ENCODE peak calls at places on chromosomes 13 and 19, in four cellular contexts. One of them, this sample, is unnamed.

GRCh38 chr13:79989251-79989661 is 351.7 kb downstream of the SPRY2 start:
- DNase-seq in fibroblast of lung: peak
- DNase-seq in PC-3: peak
- DNase-seq in GM23248: peak
- DNase-seq in this sample: no peak

GRCh38 chr13:29676535-29676934 is 81.0 kb upstream of the SLC7A1 start:
- DNase-seq in fibroblast of lung: peak
- DNase-seq in PC-3: no peak
- DNase-seq in GM23248: peak
- DNase-seq in this sample: no peak

GRCh38 chr13:39463611-39464010 is 139.4 kb downstream of the LHFPL6 start:
- DNase-seq in fibroblast of lung: peak
- DNase-seq in PC-3: no peak
- DNase-seq in GM23248: no peak
- DNase-seq in this sample: no peak

GRCh38 chr13:78015782-78016181 is 97.2 kb upstream of the EDNRB start:
- DNase-seq in fibroblast of lung: no peak
- DNase-seq in PC-3: no peak
- DNase-seq in GM23248: no peak
- DNase-seq in this sample: no peak

GRCh38 chr13:80840313-80840976 is 499.5 kb upstream of the SPRY2 start:
- DNase-seq in fibroblast of lung: peak
- DNase-seq in PC-3: peak
- DNase-seq in GM23248: peak
- DNase-seq in this sample: no peak

GRCh38 chr13:31627097-31627496 is 112.2 kb upstream of the RXFP2 start:
- DNase-seq in fibroblast of lung: peak
- DNase-seq in PC-3: no peak
- DNase-seq in GM23248: peak
- DNase-seq in this sample: no peak

GRCh38 chr19:33409035-33409434 is 35.5 kb downstream of the CEBPG start:
- DNase-seq in fibroblast of lung: no peak
- DNase-seq in PC-3: no peak
- DNase-seq in GM23248: no peak
- DNase-seq in this sample: no peak

GRCh38 chr19:54047626-54048025 is 16.1 kb downstream of the VSTM1 start:
- DNase-seq in fibroblast of lung: no peak
- DNase-seq in PC-3: no peak
- DNase-seq in GM23248: no peak
- DNase-seq in this sample: no peak

GRCh38 chr19:40565355-40565754 is 11.3 kb upstream of the SHKBP1 start:
- DNase-seq in fibroblast of lung: no peak
- DNase-seq in PC-3: no peak
- DNase-seq in GM23248: no peak
- DNase-seq in this sample: no peak

GRCh38 chr19:40570313-40571004 is 6.2 kb upstream of the SHKBP1 start:
- DNase-seq in fibroblast of lung: peak
- DNase-seq in PC-3: peak
- DNase-seq in GM23248: peak
- DNase-seq in this sample: peak

GRCh38 chr19:40567040-40567749 is 9.5 kb upstream of the SHKBP1 start:
- DNase-seq in fibroblast of lung: peak
- DNase-seq in PC-3: no peak
- DNase-seq in GM23248: peak
- DNase-seq in this sample: no peak

GRCh38 chr19:40565910-40566495 is 10.7 kb upstream of the SHKBP1 start:
- DNase-seq in fibroblast of lung: no peak
- DNase-seq in PC-3: no peak
- DNase-seq in GM23248: no peak
- DNase-seq in this sample: no peak

DNA sequence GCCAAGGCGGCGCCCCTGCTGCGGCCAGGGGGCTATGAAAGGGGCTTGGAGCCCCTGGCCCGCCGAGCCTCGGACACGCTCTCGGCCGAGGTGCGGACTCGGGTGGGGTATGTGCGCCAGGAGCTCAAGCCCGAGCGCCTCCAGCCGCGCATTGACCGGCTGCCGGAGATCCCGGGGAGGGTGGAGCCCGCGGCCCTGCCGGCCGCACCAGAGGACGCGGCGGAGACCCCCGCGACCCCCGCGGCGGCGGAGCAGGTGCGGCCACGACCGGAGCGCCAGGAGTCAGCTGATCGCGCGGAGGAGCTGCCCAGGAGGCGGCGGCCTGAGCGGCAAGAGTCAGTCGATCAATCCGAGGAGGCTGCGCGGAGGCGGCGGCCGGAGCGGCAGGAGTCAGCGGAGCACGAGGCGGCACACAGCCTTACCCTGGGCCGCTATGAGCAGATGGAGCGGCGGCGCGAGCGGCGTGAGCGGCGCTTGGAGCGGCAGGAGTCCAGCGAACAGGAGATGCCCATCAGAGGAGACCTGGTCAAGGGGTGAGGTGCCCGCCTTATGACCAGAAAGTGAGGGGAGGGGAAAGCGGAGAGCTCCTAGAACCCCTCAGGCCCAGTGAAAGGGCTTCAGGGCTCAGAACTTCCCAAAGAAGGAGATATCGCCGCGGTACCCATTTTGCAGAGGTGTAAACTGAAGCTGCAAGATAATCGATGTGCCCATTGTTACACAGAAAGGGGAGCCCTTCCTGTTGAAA is 8.8 kb upstream of the SHKBP1 start:
- DNase-seq in fibroblast of lung: peak
- DNase-seq in PC-3: no peak
- DNase-seq in GM23248: peak
- DNase-seq in this sample: no peak
- TF ChIP-seq EZH2 in fibroblast of lung: no peak
- TF ChIP-seq EZH2 in PC-3: no peak
- TF ChIP-seq EZH2 in GM23248: no peak
- TF ChIP-seq EZH2 in this sample: no peak

GRCh38 chr19:29248332-29248844 is 35.4 kb upstream of the UQCRFS1 start:
- DNase-seq in fibroblast of lung: no peak
- DNase-seq in PC-3: no peak
- DNase-seq in GM23248: no peak
- DNase-seq in this sample: no peak

GRCh38 chr19:29245221-29245620 is 32.3 kb upstream of the UQCRFS1 start:
- DNase-seq in fibroblast of lung: no peak
- DNase-seq in PC-3: no peak
- DNase-seq in GM23248: peak
- DNase-seq in this sample: no peak

GRCh38 chr19:29247051-29247450 is 34.1 kb upstream of the UQCRFS1 start:
- DNase-seq in fibroblast of lung: no peak
- DNase-seq in PC-3: no peak
- DNase-seq in GM23248: no peak
- DNase-seq in this sample: no peak

DNA sequence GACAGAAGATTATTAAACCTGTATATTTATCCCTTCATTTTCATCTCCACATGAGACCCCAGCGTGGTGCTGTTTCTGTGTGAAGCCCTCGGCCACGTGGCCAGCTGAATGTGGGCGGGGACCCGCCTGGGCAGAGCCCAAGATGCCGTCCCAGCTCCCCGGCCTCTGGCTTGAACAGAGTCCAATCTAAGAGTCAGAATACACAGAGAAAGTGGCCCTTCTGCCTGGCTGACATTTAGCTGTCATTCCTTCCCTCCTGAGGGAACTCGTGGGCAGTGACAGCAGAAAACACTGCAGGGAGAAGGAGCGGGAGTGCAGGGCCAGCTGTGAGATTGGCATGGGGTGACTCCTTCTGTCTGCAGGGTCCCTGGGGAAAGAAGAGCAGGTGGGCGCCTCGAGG is 35.0 kb upstream of the UQCRFS1 start:
- DNase-seq in fibroblast of lung: no peak
- DNase-seq in PC-3: no peak
- DNase-seq in GM23248: peak
- DNase-seq in this sample: no peak
- TF ChIP-seq EZH2 in fibroblast of lung: no peak
- TF ChIP-seq EZH2 in PC-3: no peak
- TF ChIP-seq EZH2 in GM23248: no peak
- TF ChIP-seq EZH2 in this sample: no peak

DNA sequence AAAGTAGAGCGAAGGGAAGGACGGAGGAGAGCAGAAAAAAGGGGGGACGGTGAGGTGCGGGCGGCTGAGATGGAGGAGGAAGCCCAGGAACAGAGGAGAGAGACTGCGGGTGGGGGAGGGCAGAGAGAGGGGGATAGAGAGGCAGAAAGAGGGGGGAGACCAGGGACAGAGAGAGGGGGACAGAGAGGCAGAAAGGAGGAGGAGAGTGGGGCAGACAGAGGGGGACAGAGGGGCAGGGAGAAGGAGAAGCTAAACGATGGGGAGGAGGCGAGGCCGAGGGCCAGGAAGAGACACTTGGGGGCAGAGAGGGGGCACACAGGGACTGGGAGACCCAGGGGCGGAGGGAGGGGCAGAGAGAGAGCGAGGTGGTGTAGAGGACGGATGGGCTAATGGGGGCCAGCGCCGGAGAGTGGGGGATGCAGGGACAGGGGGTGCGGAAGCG is 711 bp downstream of the MEIS3 start:
- DNase-seq in fibroblast of lung: no peak
- DNase-seq in PC-3: no peak
- DNase-seq in GM23248: peak
- DNase-seq in this sample: no peak
- TF ChIP-seq EZH2 in fibroblast of lung: no peak
- TF ChIP-seq EZH2 in PC-3: no peak
- TF ChIP-seq EZH2 in GM23248: no peak
- TF ChIP-seq EZH2 in this sample: no peak

GRCh38 chr19:4279530-4280422 is 710 bp downstream of the SHD start:
- DNase-seq in fibroblast of lung: no peak
- DNase-seq in PC-3: no peak
- DNase-seq in GM23248: no peak
- DNase-seq in this sample: no peak
- TF ChIP-seq EZH2 in fibroblast of lung: no peak
- TF ChIP-seq EZH2 in PC-3: no peak
- TF ChIP-seq EZH2 in GM23248: peak
- TF ChIP-seq EZH2 in this sample: no peak

GRCh38 chr19:44759083-44759804 is 10.7 kb downstream of the BCL3 start:
- DNase-seq in fibroblast of lung: no peak
- DNase-seq in PC-3: no peak
- DNase-seq in GM23248: no peak
- DNase-seq in this sample: no peak
- TF ChIP-seq EZH2 in fibroblast of lung: no peak
- TF ChIP-seq EZH2 in PC-3: no peak
- TF ChIP-seq EZH2 in GM23248: no peak
- TF ChIP-seq EZH2 in this sample: no peak

GRCh38 chr13:32823597-32823996 is 192.6 kb upstream of the KL start:
- DNase-seq in fibroblast of lung: no peak
- DNase-seq in PC-3: no peak
- DNase-seq in GM23248: no peak
- DNase-seq in this sample: no peak
- TF ChIP-seq EZH2 in fibroblast of lung: no peak
- TF ChIP-seq EZH2 in PC-3: no peak
- TF ChIP-seq EZH2 in GM23248: no peak
- TF ChIP-seq EZH2 in this sample: no peak

DNA sequence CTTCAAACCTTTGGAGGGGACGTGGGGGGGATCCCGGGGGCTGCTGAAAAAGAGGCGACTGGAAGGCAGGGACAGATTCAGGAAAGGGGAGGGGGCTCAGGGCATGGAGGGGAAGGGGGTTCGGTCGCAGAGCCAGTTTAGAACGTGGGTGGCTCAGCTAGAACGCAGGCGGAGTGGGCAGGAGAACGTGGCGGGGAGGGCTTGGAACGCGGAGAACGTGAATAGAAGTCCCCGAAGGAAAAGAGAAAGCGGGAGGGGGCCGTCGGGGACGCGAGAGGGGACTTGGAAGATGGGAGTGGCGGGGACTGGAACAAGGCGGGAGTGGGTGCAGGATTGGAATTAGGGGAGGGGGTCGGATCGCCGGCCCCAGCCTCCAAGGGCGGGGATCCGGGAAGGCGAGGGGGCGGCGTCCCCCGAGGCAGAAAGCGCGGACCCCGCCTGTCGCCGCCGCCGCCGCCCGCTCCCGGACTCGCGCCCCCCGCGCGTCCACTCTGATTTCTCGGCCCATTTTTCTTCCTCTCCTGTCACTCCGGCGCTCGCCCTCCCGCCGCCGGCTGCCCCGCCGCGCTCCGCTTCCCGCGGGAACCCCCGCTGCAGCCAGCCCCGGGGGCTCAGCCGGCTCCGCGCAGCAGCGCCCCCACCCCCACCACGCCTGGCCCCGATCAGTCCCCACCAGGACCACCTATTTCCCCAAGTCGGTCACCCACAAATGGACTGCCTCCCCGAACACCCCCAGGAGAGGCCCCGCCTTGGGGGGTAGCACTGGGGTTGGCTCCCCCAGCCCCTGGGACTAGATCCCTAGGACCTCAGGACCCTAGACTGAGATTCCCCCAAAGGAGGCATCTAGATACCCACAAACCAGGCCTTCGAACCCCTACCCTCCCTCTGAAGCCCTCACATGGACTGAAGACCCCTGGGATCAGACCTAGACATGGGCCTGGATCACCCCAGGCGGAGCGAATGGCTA is 12.5 kb upstream of the ERFL start:
- DNase-seq in fibroblast of lung: no peak
- DNase-seq in PC-3: no peak
- DNase-seq in GM23248: peak
- DNase-seq in this sample: no peak
- TF ChIP-seq EZH2 in fibroblast of lung: no peak
- TF ChIP-seq EZH2 in PC-3: no peak
- TF ChIP-seq EZH2 in GM23248: no peak
- TF ChIP-seq EZH2 in this sample: no peak

DNA sequence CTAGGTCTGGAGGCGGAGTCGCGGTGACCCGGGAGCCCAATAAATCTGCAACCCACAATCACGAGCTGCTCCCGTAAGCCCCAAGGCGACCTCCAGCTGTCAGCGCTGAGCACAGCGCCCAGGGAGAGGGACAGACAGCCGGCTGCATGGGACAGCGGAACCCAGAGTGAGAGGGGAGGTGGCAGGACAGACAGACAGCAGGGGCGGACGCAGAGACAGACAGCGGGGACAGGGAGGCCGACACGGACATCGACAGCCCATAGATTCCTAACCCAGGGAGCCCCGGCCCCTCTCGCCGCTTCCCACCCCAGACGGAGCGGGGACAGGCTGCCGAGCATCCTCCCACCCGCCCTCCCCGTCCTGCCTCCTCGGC is at the start of gene SLC5A5:
- DNase-seq in fibroblast of lung: no peak
- DNase-seq in PC-3: peak
- DNase-seq in GM23248: no peak
- DNase-seq in this sample: no peak
- TF ChIP-seq EZH2 in fibroblast of lung: peak
- TF ChIP-seq EZH2 in PC-3: no peak
- TF ChIP-seq EZH2 in GM23248: no peak
- TF ChIP-seq EZH2 in this sample: no peak

DNA sequence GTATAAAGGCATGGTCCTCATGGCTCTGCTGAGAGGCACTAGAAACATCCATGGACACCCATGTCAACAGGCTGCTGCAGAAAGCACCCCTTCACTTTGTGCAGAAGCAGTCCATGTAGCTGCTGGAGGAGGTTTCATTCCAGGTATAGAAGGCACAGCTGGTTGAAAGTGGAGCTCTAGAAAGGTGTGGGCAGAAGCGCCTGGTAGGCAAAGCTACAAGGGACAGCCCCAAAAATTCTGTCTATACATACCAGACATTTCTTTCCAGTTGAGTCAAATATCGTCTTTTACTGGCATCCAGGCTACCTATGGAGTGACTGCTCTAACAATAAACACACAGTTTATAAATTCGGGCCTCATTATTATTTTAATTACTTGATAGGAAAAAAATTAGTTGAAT is 129.3 kb downstream of the ENOX1 start:
- DNase-seq in fibroblast of lung: no peak
- DNase-seq in PC-3: no peak
- DNase-seq in GM23248: no peak
- DNase-seq in this sample: no peak
- TF ChIP-seq EZH2 in fibroblast of lung: no peak
- TF ChIP-seq EZH2 in PC-3: no peak
- TF ChIP-seq EZH2 in GM23248: no peak
- TF ChIP-seq EZH2 in this sample: no peak

This sample was measured in DND-41.